ENCODE peak calls at places on chromosomes 2 and 18, in nine cellular contexts. H is suprapubic skin, T is sigmoid colon, N is H1, S is stomach, M is K562, F is HepG2, Z is SK-N-SH, E is esophagus muscularis mucosa. Q is an unnamed sample.

GRCh38 chr2:95007822-95008221 is 17.7 kb upstream of the MAL start:
- DNase-seq in N (no peak), S (no peak), Z (no peak), F (no peak), T (peak; percentile 80), H (no peak), E (no peak), M (no peak), Q (no peak)

GRCh38 chr18:60534539-60534938 is 162.0 kb upstream of the MC4R start:
- DNase-seq in E (no peak), N (no peak), H (no peak), S (no peak), Z (no peak), T (no peak), F (no peak), M (no peak), Q (no peak)

GRCh38 chr2:159399716-159400525 is 113.4 kb upstream of the WDSUB1 start:
- DNase-seq in S (no peak), H (no peak), Z (no peak), E (no peak), M (no peak), T (no peak), F (no peak), N (no peak), Q (no peak)

GRCh38 chr2:148023861-148024260 is 3.0 kb downstream of the MBD5 start:
- DNase-seq in F (no peak), H (no peak), E (no peak), T (no peak), Z (no peak), M (no peak), N (no peak), S (no peak), Q (no peak)

GRCh38 chr2:157438907-157439791 is 4.7 kb downstream of the CYTIP start:
- DNase-seq in N (no peak), E (no peak), T (no peak), F (no peak), Z (peak; percentile 42), M (no peak), H (no peak), S (no peak), Q (no peak)

GRCh38 chr2:178761759-178762371 is 45.4 kb downstream of the TTN start:
- DNase-seq in F (peak; percentile 60), H (no peak), Z (peak; percentile 22), M (peak; percentile 73), S (no peak), N (no peak), T (no peak), E (no peak), Q (no peak)

GRCh38 chr2:19611491-19612332 is 253.3 kb upstream of the OSR1 start:
- DNase-seq in N (no peak), H (no peak), E (no peak), T (no peak), Z (no peak), M (no peak), F (peak; percentile 88), S (no peak), Q (peak; percentile 10)

GRCh38 chr2:222193328-222194008 is 105.3 kb downstream of the PAX3 start:
- DNase-seq in E (no peak), Z (no peak), H (no peak), F (no peak), S (no peak), M (no peak), N (no peak), T (no peak), Q (no peak)

GRCh38 chr2:170533156-170533555 is 182.0 kb upstream of the SP5 start:
- DNase-seq in N (no peak), H (no peak), E (no peak), S (no peak), M (no peak), Z (no peak), F (no peak), T (no peak), Q (no peak)

GRCh38 chr18:31241900-31242409 is 76.0 kb upstream of the DSG1 start:
- DNase-seq in M (peak; percentile 57), F (peak; percentile 98), N (peak; percentile 84), Z (peak; percentile 10), T (no peak), S (no peak), H (no peak), E (no peak), Q (peak; percentile 68)

GRCh38 chr2:23077599-23077998 is 307.4 kb upstream of the KLHL29 start:
- DNase-seq in F (no peak), T (no peak), H (no peak), S (no peak), N (no peak), Z (no peak), M (no peak), E (peak; percentile 45), Q (no peak)

GRCh38 chr18:63859781-63860535 is 27.5 kb upstream of the SERPINB2 start:
- DNase-seq in T (no peak), F (no peak), E (no peak), S (no peak), M (no peak), N (no peak), H (no peak), Z (no peak), Q (no peak)

GRCh38 chr2:38075436-38076249 is at the start of gene CYP1B1:
- DNase-seq in N (no peak), E (no peak), H (peak; percentile 71), Z (peak; percentile 39), T (peak; percentile 75), M (no peak), S (no peak), F (no peak), Q (no peak)
- TF ChIP-seq POLR2AphosphoS5 in N (no peak), E (peak; percentile 32), H (no peak), Z (no peak), T (no peak), M (no peak), S (no peak), F (no peak), Q (no peak)

DNA sequence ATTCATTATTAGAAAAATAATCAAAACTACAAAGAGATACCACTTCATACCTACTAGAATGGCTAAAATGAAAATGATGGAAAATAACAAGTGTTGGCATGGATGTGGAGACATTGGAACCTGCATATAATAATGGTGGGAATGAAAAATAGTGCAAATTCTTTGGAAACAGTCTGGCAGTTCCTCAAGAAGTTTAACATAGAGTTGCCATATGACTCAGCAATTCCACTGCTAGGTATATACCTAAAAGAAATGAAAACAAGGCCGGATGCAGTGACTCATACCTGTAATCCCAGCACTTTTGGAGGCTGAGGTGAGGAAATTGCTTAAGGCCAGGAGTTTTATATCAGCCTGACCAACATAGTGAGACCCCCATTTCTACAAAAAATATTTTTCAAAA is 41.6 kb upstream of the ACYP2 start:
- DNase-seq in S (no peak), E (no peak), F (peak; percentile 38), T (no peak), M (peak; percentile 36), Z (no peak), N (no peak), H (no peak), Q (no peak)
- TF ChIP-seq EP300 in S (no peak), E (no peak), F (no peak), T (no peak), M (no peak), Z (no peak), N (no peak), H (no peak), Q (no peak)

GRCh38 chr2:1605659-1606400 is 138.5 kb downstream of the PXDN start:
- DNase-seq in M (no peak), T (peak; percentile 49), S (no peak), F (no peak), E (no peak), H (peak; percentile 52), Z (peak; percentile 64), N (no peak), Q (no peak)

GRCh38 chr2:1606421-1607235 is 137.7 kb downstream of the PXDN start:
- DNase-seq in M (no peak), E (no peak), Z (peak; percentile 26), N (no peak), F (no peak), H (peak; percentile 52), S (no peak), T (no peak), Q (no peak)

GRCh38 chr2:1603521-1603920 is 140.8 kb downstream of the PXDN start:
- DNase-seq in F (no peak), N (no peak), S (no peak), M (no peak), H (peak; percentile 15), Z (no peak), T (peak; percentile 61), E (no peak), Q (no peak)

GRCh38 chr2:1603059-1603458 is 141.3 kb downstream of the PXDN start:
- DNase-seq in S (no peak), M (no peak), H (peak; percentile 57), Z (no peak), E (no peak), F (no peak), N (no peak), T (peak; percentile 50), Q (no peak)

GRCh38 chr2:1605102-1605501 is 139.2 kb downstream of the PXDN start:
- DNase-seq in H (no peak), E (no peak), Z (peak; percentile 80), T (peak; percentile 72), S (no peak), N (no peak), M (no peak), F (no peak), Q (no peak)
- H3K4me1 ChIP-seq in H (peaks cover 21% of the 10 kb centered on the region), E (peaks cover 14% of the 10 kb centered on the region), Z (peaks cover 25% of the 10 kb centered on the region), T (peaks cover 19% of the 10 kb centered on the region), S (no peaks in the 10 kb centered on the region), N (peaks cover 7% of the 10 kb centered on the region), M (peaks cover 5% of the 10 kb centered on the region), F (peaks cover 19% of the 10 kb centered on the region), Q (no peaks in the 10 kb centered on the region)

DNA sequence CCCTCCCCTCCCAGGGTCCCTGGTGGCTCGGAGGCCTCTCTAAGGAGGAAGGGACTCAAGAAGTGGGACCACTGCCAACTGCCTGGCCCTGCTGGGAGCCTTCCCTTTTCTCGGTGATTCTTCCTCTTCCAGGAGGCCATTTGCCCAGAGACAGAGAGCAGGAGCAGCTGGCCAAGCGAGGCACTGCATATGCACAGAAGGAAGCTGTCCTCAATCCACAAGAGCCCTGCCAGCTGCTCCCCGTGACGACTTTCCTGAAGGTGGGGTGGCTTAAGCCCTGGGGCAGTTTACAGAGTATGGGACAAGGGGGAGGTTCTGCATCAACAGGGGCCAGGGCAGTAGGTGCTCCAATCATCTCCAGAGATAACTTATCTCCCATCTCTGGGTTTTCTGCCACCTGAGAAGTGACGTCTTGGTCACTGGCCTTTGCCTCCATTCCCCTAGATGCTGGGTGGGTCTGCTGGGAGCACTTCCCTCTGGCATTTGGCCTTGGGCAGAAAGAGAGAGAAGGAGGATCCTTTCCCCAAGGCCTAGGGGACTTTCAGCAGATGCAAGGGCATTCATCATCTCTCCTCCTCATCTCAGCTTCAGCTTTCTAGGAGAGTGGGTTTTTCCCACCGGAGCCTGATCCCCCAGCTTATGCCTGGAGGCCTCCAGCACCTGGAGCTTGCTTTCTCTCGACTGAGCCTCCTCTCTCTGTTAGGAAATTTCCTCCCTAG is 28.5 kb downstream of the CIB4 start:
- DNase-seq in S (no peak), Z (peak; percentile 26), T (peak; percentile 78), H (peak; percentile 56), F (no peak), E (peak; percentile 91), N (no peak), M (no peak), Q (peak; percentile 34)
- TF ChIP-seq POLR2AphosphoS5 in S (no peak), Z (no peak), T (peak; percentile 15), H (no peak), F (no peak), E (no peak), N (no peak), M (no peak), Q (no peak)

Q was measured in transverse colon.